ENCODE peak calls at places on chromosomes 2 and 18, in five cellular contexts. T, J, R, U and O are unnamed samples.

GRCh38 chr2:10120938-10121574 is 1.5 kb upstream of the RRM2 start:
- DNase-seq in T (peak), J (no peak), R (peak), U (no peak), O (no peak)

GRCh38 chr18:25310045-25310444 is 41.9 kb downstream of the ZNF521 start:
- DNase-seq in T (peak), J (peak), R (peak), U (no peak), O (no peak)

GRCh38 chr2:240162032-240162431 is 21.6 kb upstream of the OTOS start:
- DNase-seq in T (no peak), J (no peak), R (no peak), U (no peak), O (no peak)

GRCh38 chr18:59917422-59917821 is 17.6 kb downstream of the PMAIP1 start:
- DNase-seq in T (peak), J (no peak), R (peak), U (no peak), O (no peak)

GRCh38 chr2:203551653-203552250 is 16.7 kb upstream of the RAPH1 start:
- DNase-seq in T (peak), J (no peak), R (peak), U (no peak), O (no peak)

GRCh38 chr2:226984461-226985226 is 148.8 kb downstream of the RHBDD1 start:
- DNase-seq in T (no peak), J (peak), R (no peak), U (no peak), O (no peak)

GRCh38 chr2:147937744-147938349 is 82.7 kb downstream of the ORC4 start:
- DNase-seq in T (peak), J (peak), R (peak), U (no peak), O (peak)

GRCh38 chr2:60957643-60958042 is 59.9 kb upstream of the PEX13 start:
- DNase-seq in T (no peak), J (no peak), R (no peak), U (no peak), O (no peak)

GRCh38 chr2:26767894-26768487 is 3.9 kb downstream of the SLC35F6 start:
- DNase-seq in T (no peak), J (no peak), R (no peak), U (no peak), O (no peak)

GRCh38 chr18:37742436-37742835 is 176.8 kb upstream of the CELF4 start:
- DNase-seq in T (no peak), J (peak), R (no peak), U (peak), O (peak)

GRCh38 chr2:150296795-150297546 is 190.5 kb downstream of the RND3 start:
- DNase-seq in T (peak), J (no peak), R (peak), U (no peak), O (no peak)

GRCh38 chr18:60905699-60906098 is 427.5 kb upstream of the CDH20 start:
- DNase-seq in T (no peak), J (no peak), R (no peak), U (no peak), O (no peak)

GRCh38 chr2:71157124-71157802 is 26.8 kb downstream of the MPHOSPH10 start:
- DNase-seq in T (peak), J (peak), R (peak), U (peak), O (peak)

GRCh38 chr2:239315308-239315707 is 85.5 kb downstream of the HDAC4 start:
- DNase-seq in T (no peak), J (no peak), R (no peak), U (peak), O (no peak)

GRCh38 chr2:158495175-158495574 is 38.4 kb downstream of the PKP4 start:
- DNase-seq in T (no peak), J (no peak), R (peak), U (no peak), O (no peak)

GRCh38 chr2:173354073-173354600 is 535 bp upstream of the CDCA7 start:
- DNase-seq in T (peak), J (peak), R (no peak), U (no peak), O (peak)

GRCh38 chr2:128628996-128629395 is 310.3 kb upstream of the HS6ST1 start:
- DNase-seq in T (no peak), J (no peak), R (no peak), U (no peak), O (no peak)

GRCh38 chr2:192007819-192008218 is 160.9 kb upstream of the CAVIN2 start:
- DNase-seq in T (peak), J (no peak), R (peak), U (no peak), O (no peak)

GRCh38 chr2:227703961-227704360 is 13.9 kb downstream of the SLC19A3 start:
- DNase-seq in T (peak), J (peak), R (peak), U (no peak), O (no peak)

GRCh38 chr2:101327863-101328394 is 19.4 kb upstream of the RNF149 start:
- DNase-seq in T (no peak), J (peak), R (no peak), U (peak), O (no peak)

GRCh38 chr18:43590182-43590903 is 313.1 kb upstream of the SYT4 start:
- DNase-seq in T (no peak), J (no peak), R (no peak), U (no peak), O (no peak)

GRCh38 chr2:119376810-119377209 is 10.0 kb downstream of the DBI start:
- DNase-seq in T (no peak), J (no peak), R (no peak), U (no peak), O (no peak)

GRCh38 chr18:57806201-57806890 is 3.2 kb upstream of the ATP8B1 start:
- DNase-seq in T (no peak), J (no peak), R (no peak), U (no peak), O (no peak)

GRCh38 chr18:35619468-35619867 is 37.9 kb downstream of the GALNT1 start:
- DNase-seq in T (peak), J (no peak), R (no peak), U (no peak), O (no peak)

GRCh38 chr2:150373374-150373773 is 114.1 kb downstream of the RND3 start:
- DNase-seq in T (no peak), J (no peak), R (no peak), U (no peak), O (no peak)

GRCh38 chr2:227805578-227805977 is 8.1 kb upstream of the CCL20 start:
- DNase-seq in T (no peak), J (no peak), R (no peak), U (no peak), O (no peak)

GRCh38 chr18:26812462-26812861 is 53.0 kb downstream of the AQP4 start:
- DNase-seq in T (no peak), J (no peak), R (no peak), U (no peak), O (no peak)

GRCh38 chr2:181465686-181466375 is 8.6 kb downstream of the ITGA4 start:
- DNase-seq in T (peak), J (peak), R (peak), U (no peak), O (no peak)

GRCh38 chr2:222693837-222694236 is 22.4 kb downstream of the MOGAT1 start:
- DNase-seq in T (peak), J (peak), R (no peak), U (no peak), O (no peak)

GRCh38 chr2:86213699-86214502 is 14.6 kb downstream of the MRPL35 start:
- DNase-seq in T (no peak), J (no peak), R (peak), U (no peak), O (no peak)

GRCh38 chr18:47595816-47596501 is 334.5 kb downstream of the SMAD2 start:
- DNase-seq in T (no peak), J (peak), R (no peak), U (peak), O (no peak)

GRCh38 chr18:57801379-57802165 is 1.5 kb downstream of the ATP8B1 start:
- DNase-seq in T (peak), J (no peak), R (no peak), U (peak), O (peak)

GRCh38 chr2:70473101-70473722 is 80.4 kb downstream of the TGFA start:
- DNase-seq in T (no peak), J (no peak), R (no peak), U (no peak), O (no peak)

GRCh38 chr18:32714571-32715148 is 58.2 kb downstream of the KLHL14 start:
- DNase-seq in T (peak), J (peak), R (peak), U (peak), O (peak)

GRCh38 chr2:54979645-54980044 is 70.6 kb downstream of the RTN4 start:
- DNase-seq in T (no peak), J (peak), R (no peak), U (no peak), O (no peak)

GRCh38 chr2:112622528-112622849 is 23.2 kb upstream of the SLC20A1 start:
- DNase-seq in T (peak), J (no peak), R (peak), U (no peak), O (no peak)

GRCh38 chr2:105736145-105736544 is 8.6 kb upstream of the NCK2 start:
- DNase-seq in T (no peak), J (peak), R (no peak), U (no peak), O (no peak)

GRCh38 chr2:12730265-12730664 is 13.5 kb downstream of the TRIB2 start:
- DNase-seq in T (no peak), J (no peak), R (no peak), U (no peak), O (no peak)

GRCh38 chr2:12727641-12728040 is 10.9 kb downstream of the TRIB2 start:
- DNase-seq in T (no peak), J (no peak), R (no peak), U (no peak), O (no peak)

GRCh38 chr2:12727085-12727484 is 10.3 kb downstream of the TRIB2 start:
- DNase-seq in T (peak), J (no peak), R (no peak), U (no peak), O (no peak)

GRCh38 chr2:12726271-12726670 is 9.5 kb downstream of the TRIB2 start:
- DNase-seq in T (no peak), J (no peak), R (no peak), U (no peak), O (no peak)

DNA sequence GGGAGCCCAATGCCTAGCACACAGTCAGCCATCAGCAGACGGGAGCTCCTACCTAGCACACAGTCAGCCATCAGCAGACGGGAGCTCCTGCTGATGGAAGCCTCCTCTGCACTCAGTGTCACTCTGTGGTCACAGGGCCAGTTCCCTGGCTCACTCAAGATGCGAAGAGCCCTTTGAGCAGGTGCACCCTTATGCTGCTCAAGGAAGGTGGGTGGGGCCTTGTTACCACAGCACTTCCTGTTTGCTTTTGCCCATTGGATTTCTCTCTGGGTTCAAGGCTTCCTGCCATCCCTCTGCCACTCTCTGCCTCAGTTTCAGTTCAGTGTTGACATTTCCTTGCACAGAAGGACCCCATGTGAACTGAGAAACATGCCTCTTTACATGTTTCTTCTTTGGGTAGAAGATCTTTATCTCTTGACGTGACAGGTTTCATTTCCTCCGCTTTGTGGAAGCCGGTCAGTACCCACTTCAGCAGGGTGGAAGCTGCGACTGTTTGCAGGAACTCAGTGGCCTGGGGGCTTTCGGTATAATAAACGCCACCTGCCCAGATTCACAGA is 11.6 kb downstream of the TRIB2 start:
- DNase-seq in T (no peak), J (no peak), R (no peak), U (no peak), O (no peak)
- H2BK5ac ChIP-seq in T (no peak), J (no peak), R (no peak), U (no peak), O (no peak)

GRCh38 chr2:200418399-200418798 is 91.5 kb downstream of the KCTD18 start:
- DNase-seq in T (no peak), J (no peak), R (no peak), U (no peak), O (no peak)
- H2BK5ac ChIP-seq in T (no peak), J (no peak), R (no peak), U (no peak), O (no peak)

DNA sequence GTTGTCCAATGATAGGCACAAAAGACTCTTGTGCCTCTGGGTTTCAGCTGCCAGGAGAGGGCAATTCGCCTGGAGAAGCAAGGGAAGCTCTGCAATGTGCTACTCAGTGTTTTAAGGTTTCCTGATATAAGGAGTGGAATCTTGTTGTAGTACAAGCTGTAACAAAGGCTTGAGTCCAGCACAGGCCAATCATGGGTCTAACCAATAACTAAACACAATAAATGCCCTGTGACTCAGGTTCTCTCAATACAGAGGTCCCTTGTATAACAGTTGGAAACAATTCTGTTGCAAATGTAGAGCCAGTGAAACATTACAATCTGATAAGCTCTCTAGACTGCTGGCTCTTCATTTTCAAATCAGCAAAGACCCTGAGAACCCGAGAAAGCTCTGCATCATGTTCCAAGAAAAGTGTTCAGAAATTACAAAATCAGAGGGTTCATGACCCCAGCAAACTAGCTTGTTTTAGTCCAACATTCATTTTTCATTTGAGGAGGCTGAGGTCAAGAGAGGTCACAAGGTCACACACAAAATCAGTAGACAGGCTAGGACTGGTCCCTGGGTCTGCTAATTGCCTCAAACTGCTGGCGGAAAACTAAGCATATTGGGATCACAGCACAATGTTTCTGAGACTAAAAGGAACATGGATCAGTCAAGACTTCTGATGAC is 59.0 kb upstream of the DNMT3A start:
- DNase-seq in T (no peak), J (no peak), R (peak), U (no peak), O (no peak)
- H2BK5ac ChIP-seq in T (no peak), J (no peak), R (no peak), U (no peak), O (no peak)

DNA sequence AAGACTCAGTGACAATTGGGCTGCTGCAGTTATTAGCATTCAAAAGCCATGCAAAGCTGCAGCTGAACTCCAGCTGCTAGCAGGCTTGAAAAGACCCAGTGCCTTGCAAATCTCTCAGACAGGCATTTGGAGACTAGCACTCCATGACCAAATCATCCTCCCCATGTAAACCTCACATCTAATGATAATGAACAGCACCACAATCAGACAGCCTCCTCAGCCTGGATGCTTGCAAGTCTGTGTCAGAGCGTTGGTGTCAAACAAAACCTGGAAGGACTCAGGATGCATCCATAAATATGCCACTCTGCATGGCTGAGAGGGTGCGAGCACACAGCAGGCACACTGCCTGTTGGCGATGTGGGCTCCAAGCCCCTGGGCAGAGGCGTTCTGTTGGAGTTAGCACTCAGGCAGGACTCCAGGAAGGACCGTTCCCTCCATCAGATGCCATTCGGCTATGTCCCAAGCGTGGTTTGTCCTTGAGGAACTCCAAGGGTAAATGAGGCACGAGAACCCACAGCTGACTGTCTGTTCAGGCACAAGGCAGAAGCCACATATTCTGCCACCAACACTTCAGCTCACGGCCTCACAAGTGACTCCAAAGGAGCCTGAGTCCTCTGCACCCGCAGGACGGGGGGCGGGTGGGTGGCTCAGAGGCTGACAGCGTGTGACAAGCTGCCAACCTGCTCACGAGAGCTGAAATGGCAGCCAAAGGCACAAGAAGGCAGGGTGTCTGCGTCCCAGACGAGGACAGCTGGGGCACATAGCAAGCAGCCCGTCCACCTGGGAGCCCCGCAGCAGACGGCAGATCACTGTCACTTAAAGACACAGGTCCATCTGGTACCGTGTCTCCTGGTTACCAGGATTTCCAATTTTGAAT is 183.8 kb downstream of the MYT1L start:
- DNase-seq in T (no peak), J (peak), R (no peak), U (peak), O (no peak)
- H2BK5ac ChIP-seq in T (no peak), J (no peak), R (no peak), U (no peak), O (no peak)

GRCh38 chr2:218394298-218395089 is 5.2 kb upstream of the CTDSP1 start:
- DNase-seq in T (no peak), J (no peak), R (no peak), U (no peak), O (no peak)
- H2BK5ac ChIP-seq in T (no peak), J (no peak), R (no peak), U (no peak), O (no peak)

GRCh38 chr2:97662895-97663625 is 784 bp downstream of the ACTR1B start:
- DNase-seq in T (peak), J (peak), R (peak), U (peak), O (peak)
- H2BK5ac ChIP-seq in T (peak), J (peak), R (peak), U (no peak), O (no peak)

DNA sequence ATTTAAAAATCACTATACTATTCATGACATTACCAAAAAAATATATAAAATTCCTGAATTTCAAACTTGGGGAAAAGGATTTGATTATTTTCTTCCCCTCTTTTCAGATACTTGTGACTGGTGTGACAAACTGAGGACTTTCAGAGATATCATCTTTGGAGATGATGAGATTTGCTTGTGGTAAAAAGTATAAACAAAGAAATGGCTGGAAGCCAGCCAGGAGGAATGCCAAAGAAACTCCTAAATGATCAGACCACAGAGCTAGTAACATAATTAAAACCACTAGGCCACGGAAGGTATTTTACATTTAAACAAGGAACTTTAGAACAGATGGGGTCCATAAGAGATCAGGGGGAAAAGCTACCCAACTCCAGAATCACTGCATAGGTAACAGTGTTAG is 58.7 kb downstream of the PIGN start:
- DNase-seq in T (peak), J (no peak), R (peak), U (no peak), O (no peak)
- H2BK5ac ChIP-seq in T (no peak), J (no peak), R (no peak), U (no peak), O (no peak)

DNA sequence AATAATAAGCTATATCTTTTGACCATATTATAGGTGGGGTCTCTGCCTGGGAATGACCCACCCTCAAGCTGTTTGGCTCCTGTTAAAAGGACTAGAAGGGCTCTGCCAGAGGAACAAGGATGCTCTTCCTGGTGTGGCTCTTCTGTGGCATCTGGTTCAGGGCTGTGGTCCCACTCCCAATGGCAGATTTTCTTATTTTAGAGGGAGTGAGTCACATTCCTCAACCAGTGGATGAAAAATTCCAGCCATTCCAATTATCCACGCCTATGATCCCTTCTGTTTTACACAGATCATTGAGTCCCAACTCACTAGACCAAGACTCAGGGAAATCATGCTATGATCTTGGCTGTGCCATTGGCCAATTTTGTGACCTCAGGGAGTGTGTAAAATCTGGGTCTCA is 120.0 kb downstream of the PARD3B start:
- DNase-seq in T (peak), J (peak), R (peak), U (no peak), O (no peak)
- H2BK5ac ChIP-seq in T (peak), J (no peak), R (peak), U (no peak), O (no peak)